ENCODE peak calls at places on chromosome 1, in ten cellular contexts. J is breast epithelium, I is thoracic aorta, M is body of pancreas, V is fibroblast of lung, O is A549, N is adrenal gland, X is astrocyte, H is heart right ventricle, K is pancreas. U is an unnamed sample. For H3K9me3, the result is how much of the 10 kb centered on the place peaks cover.

GRCh38 chr1:84947536-84948410 is 49.1 kb downstream of the MCOLN2 start:
- DNase-seq in J (no peak), I (no peak), M (no peak), V (no peak), O (no peak), N (no peak), X (no peak), H (no peak), K (no peak), U (no peak)

GRCh38 chr1:74733616-74734484 is 898 bp downstream of the TYW3 start:
- DNase-seq in J (no peak), I (no peak), M (peak), V (peak), O (peak), N (peak), X (peak), H (peak), K (no peak), U (no peak)

GRCh38 chr1:109980324-109981127 is 4.0 kb upstream of the AHCYL1 start:
- DNase-seq in J (no peak), I (no peak), M (peak), V (no peak), O (peak), N (no peak), X (no peak), H (no peak), K (peak), U (peak)

GRCh38 chr1:53638641-53639035 is 100.3 kb downstream of the GLIS1 start:
- DNase-seq in J (peak), I (no peak), M (no peak), V (no peak), O (no peak), N (no peak), X (no peak), H (no peak), K (peak), U (peak)

GRCh38 chr1:116321766-116322175 is 51.3 kb upstream of the ATP1A1 start:
- DNase-seq in J (no peak), I (no peak), M (peak), V (no peak), O (no peak), N (no peak), X (no peak), H (no peak), K (peak), U (no peak)

GRCh38 chr1:6125366-6125765 is 54.8 kb downstream of the CHD5 start:
- DNase-seq in J (no peak), I (no peak), M (no peak), V (no peak), O (no peak), N (no peak), X (no peak), H (no peak), K (peak), U (no peak)

GRCh38 chr1:70043806-70044205 is 161.6 kb downstream of the LRRC40 start:
- DNase-seq in J (no peak), I (no peak), M (no peak), V (peak), O (peak), N (no peak), X (peak), H (peak), K (no peak), U (no peak)

GRCh38 chr1:247324204-247324787 is 7.4 kb downstream of the ZNF496 start:
- DNase-seq in J (no peak), I (no peak), M (no peak), V (no peak), O (no peak), N (no peak), X (no peak), H (no peak), K (no peak), U (no peak)

GRCh38 chr1:228098323-228098931 is 4.7 kb downstream of the C1orf35 start:
- DNase-seq in J (no peak), I (no peak), M (no peak), V (no peak), O (no peak), N (no peak), X (no peak), H (no peak), K (peak), U (no peak)

DNA sequence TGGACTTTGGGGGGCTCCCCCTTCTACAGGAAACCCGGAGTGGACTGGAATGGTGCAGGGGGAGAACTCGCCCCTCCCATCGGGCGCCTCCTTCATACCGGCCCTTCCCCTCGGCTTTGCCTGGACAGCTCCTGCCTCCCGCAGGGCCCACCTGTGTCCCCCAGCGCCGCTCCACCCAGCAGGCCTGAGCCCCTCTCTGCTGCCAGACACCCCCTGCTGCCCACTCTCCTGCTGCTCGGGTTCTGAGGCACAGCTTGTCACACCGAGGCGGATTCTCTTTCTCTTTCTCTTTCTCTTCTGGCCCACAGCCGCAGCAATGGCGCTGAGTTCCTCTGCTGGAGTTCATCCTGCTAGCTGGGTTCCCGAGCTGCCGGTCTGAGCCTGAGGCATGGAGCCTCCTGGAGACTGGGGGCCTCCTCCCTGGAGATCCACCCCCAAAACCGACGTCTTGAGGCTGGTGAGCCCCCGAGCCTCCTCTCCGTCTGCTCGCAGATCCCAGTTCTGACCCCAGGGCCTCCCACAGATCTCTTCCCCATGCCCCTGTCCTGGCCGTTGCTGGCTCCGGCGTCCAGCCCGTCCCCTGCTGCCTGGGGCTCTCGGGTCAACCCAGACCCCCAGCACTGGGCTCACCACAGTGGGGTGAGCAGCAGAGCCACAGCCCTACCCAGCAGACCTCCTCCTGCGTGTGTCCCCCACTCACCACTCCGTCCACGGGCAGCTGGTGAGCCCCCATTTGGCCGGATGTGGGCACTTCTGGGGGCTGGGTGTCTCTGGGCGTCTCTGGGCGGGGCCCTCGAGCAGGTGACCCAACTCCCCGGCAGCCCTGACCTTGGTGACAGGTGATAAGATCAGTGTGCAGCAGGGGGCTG is at the start of gene TNFRSF14:
- DNase-seq in J (no peak), I (no peak), M (peak), V (peak), O (no peak), N (peak), X (no peak), H (peak), K (peak), U (peak)
- TF ChIP-seq CTCF in J (peak), I (no peak), M (no peak), V (peak), O (no peak), N (peak), X (no peak), H (no peak), K (no peak), U (no peak)

DNA sequence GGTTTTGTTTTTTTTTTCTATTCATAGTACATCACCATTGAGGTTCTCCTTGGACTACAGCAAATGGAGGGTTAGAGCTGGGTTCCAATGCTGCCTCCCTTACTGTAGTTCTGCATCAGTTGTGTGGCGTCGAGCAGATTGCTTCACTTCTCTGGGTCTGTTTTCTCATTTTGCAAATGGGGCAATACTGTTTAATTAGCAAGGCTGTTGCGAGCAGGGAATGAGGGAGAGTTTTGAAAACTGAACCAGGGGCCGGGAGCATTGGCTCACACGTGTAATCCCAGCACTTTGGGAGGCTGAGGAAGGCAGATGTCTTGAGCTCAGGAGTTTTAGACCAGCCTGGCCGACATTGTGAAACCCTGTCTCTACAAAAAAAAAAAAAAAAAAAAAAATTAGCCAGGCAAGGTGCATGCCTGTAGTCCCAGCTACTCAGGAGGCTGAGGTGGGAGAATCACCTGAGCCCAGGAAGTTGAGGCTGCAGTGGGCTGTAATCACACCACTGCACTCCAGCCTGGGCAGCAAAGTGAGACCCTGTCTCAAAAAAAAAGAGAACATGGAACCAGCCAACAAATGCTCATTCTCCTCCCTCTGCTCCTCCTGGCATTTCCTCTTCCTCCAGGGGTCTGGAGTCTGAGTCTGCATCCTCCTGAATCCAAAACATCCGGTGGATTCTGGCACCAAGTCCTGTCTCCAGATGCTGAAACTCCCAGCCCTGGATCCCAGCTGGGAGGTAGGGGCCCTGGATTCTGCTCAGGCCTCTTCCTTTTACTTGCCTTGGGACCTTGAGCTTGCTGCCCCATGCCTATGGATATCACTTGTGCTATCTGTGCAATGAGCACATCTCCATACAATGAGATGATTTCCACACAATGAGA is 3.7 kb upstream of the PLOD1 start:
- DNase-seq in J (no peak), I (no peak), M (peak), V (peak), O (no peak), N (no peak), X (no peak), H (peak), K (no peak), U (no peak)
- H3K27ac ChIP-seq in J (peak), I (no peak), M (peak), V (peak), O (peak), N (peak), X (no peak), H (peak), K (peak), U (peak)

GRCh38 chr1:86701731-86702130 is 2.6 kb upstream of the SH3GLB1 start:
- DNase-seq in J (no peak), I (no peak), M (no peak), V (peak), O (no peak), N (no peak), X (no peak), H (no peak), K (no peak), U (no peak)
- H3K9me3 ChIP-seq in J (under half), I (under half), M (under half), V (under half), O (under half), N (under half), X (under half), H (under half), K (under half), U (under half)

GRCh38 chr1:190452272-190452848 is 25.3 kb downstream of the BRINP3 start:
- DNase-seq in J (no peak), I (no peak), M (no peak), V (no peak), O (no peak), N (no peak), X (no peak), H (no peak), K (no peak), U (no peak)

DNA sequence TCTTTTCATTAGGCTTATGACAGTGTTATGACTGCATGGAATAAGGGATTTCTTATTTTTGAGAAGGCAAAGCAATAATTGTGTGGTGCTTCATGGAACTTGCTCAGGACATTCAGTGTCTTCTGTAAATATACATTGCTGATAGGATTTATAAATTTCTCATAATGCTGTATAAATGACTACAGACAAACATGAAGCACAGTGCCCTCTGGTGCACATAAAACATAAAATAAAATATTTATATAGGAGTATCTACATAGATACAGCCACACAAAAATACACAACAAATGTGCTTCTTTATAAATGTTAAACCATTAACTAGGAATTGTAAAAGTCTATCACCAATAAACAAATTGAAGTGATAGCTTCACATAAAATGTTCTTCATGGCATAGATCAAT is 24.1 kb downstream of the BRINP3 start:
- DNase-seq in J (no peak), I (no peak), M (no peak), V (peak), O (peak), N (no peak), X (no peak), H (no peak), K (no peak), U (no peak)
- TF ChIP-seq CTCF in J (no peak), I (no peak), M (no peak), V (peak), O (peak), N (no peak), X (no peak), H (no peak), K (no peak), U (no peak)

GRCh38 chr1:66206563-66207154 is 327.3 kb upstream of the SGIP1 start:
- DNase-seq in J (no peak), I (no peak), M (no peak), V (no peak), O (peak), N (no peak), X (peak), H (no peak), K (no peak), U (no peak)

GRCh38 chr1:66211521-66211920 is 322.4 kb upstream of the SGIP1 start:
- DNase-seq in J (no peak), I (no peak), M (no peak), V (peak), O (no peak), N (no peak), X (no peak), H (no peak), K (no peak), U (no peak)

GRCh38 chr1:66210653-66211052 is 323.3 kb upstream of the SGIP1 start:
- DNase-seq in J (no peak), I (no peak), M (no peak), V (no peak), O (no peak), N (no peak), X (no peak), H (no peak), K (no peak), U (no peak)

GRCh38 chr1:66208631-66209030 is 325.3 kb upstream of the SGIP1 start:
- DNase-seq in J (no peak), I (no peak), M (no peak), V (no peak), O (no peak), N (no peak), X (no peak), H (no peak), K (no peak), U (no peak)

GRCh38 chr1:66207484-66207883 is 326.5 kb upstream of the SGIP1 start:
- DNase-seq in J (no peak), I (no peak), M (no peak), V (peak), O (peak), N (no peak), X (peak), H (peak), K (no peak), U (no peak)
- H3K27ac ChIP-seq in J (no peak), I (no peak), M (no peak), V (no peak), O (peak), N (no peak), X (peak), H (no peak), K (no peak), U (no peak)

GRCh38 chr1:4312024-4312423 is 342.4 kb upstream of the AJAP1 start:
- DNase-seq in J (no peak), I (no peak), M (no peak), V (no peak), O (no peak), N (no peak), X (no peak), H (no peak), K (no peak), U (no peak)
- H3K9me3 ChIP-seq in J (under half), I (under half), M (under half), V (under half), O (under half), N (under half), X (under half), H (under half), K (under half), U (under half)

GRCh38 chr1:234611799-234612351 is 1.9 kb upstream of the IRF2BP2 start:
- DNase-seq in J (no peak), I (no peak), M (peak), V (no peak), O (peak), N (peak), X (no peak), H (peak), K (peak), U (peak)

GRCh38 chr1:234611153-234611798 is 1.3 kb upstream of the IRF2BP2 start:
- DNase-seq in J (no peak), I (no peak), M (no peak), V (peak), O (peak), N (no peak), X (peak), H (peak), K (no peak), U (peak)

GRCh38 chr1:234613992-234614584 is 4.1 kb upstream of the IRF2BP2 start:
- DNase-seq in J (no peak), I (no peak), M (no peak), V (peak), O (no peak), N (no peak), X (peak), H (no peak), K (no peak), U (no peak)

GRCh38 chr1:234613128-234613875 is 3.3 kb upstream of the IRF2BP2 start:
- DNase-seq in J (no peak), I (no peak), M (no peak), V (peak), O (peak), N (no peak), X (peak), H (no peak), K (no peak), U (no peak)

DNA sequence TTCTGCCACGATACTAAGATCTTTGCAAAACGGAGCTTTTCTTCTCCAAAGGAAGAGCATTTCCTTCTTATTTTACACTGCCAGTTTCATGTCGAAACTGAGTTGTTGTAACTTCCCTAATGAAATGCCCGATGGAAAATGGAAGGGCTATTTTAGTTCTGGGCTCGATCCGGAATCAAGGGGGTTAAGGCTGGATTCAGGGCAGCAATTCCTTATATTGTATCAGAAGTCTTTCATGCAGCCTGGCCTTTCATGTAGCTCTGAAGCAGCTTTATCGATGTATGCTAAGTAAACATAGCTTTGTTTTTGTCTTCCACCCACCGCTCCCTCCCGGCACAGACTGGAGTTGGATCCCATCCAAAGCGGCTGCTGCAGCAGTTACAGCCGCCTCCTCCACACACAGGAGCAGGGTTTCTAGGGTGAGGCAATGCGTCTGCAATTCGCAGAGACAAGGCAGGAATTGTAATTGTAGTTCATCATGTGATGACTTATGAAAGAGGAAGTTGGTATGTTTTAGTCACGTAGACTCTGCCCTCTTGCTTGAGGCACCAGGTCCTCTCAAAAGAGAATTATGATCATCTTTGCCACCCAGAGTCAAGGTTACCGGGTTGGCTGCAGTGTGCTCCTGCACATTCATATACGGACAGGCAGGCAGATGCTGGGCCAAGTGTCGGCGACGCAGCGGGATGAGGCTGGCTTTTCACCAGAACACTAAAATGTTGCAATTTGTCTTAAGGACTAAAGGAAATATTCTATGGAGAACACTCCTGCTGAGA is 2.6 kb upstream of the IRF2BP2 start:
- DNase-seq in J (peak), I (peak), M (peak), V (peak), O (peak), N (peak), X (peak), H (peak), K (peak), U (peak)
- TF ChIP-seq CTCF in J (no peak), I (no peak), M (no peak), V (no peak), O (no peak), N (no peak), X (no peak), H (no peak), K (no peak), U (peak)

U was measured in upper lobe of left lung.